ENCODE peak calls at places on chromosome 2, in eight cellular contexts. Y is smooth muscle cell of the brain vasculature; V is body of pancreas; G is stimulated activated CD8-positive, alpha-beta memory T cell treated with anti-CD3 and anti-CD28 coated beads, Interleukin-15, amount 100 ng/mL, for 24 hours; E is GM03348; M is activated naive CD4-positive, alpha-beta T cell; K is amniotic stem cell; Q is activated CD8-positive, alpha-beta memory T cell treated with anti-CD3 and anti-CD28 coated beads for 1 hour. A is an unnamed sample.

GRCh38 chr2:128090909-128091690 is at the start of gene UGGT1:
- DNase-seq in Y (peak; percentile 91), V (peak; percentile 96), G (peak; percentile 73), E (peak; percentile 97), M (peak; percentile 69), K (peak; percentile 87), Q (peak; percentile 76), A (peak; percentile 93)

GRCh38 chr2:173390036-173390435 is 35.4 kb downstream of the CDCA7 start:
- DNase-seq in Y (no peak), V (no peak), G (no peak), E (no peak), M (no peak), K (no peak), Q (no peak), A (no peak)

GRCh38 chr2:232524771-232525170 is 1.2 kb upstream of the CHRND start:
- DNase-seq in Y (no peak), V (no peak), G (no peak), E (no peak), M (no peak), K (no peak), Q (no peak), A (no peak)

GRCh38 chr2:161136696-161137324 is 23.4 kb upstream of the TANK start:
- DNase-seq in Y (no peak), V (no peak), G (no peak), E (no peak), M (no peak), K (no peak), Q (no peak), A (no peak)

GRCh38 chr2:6445156-6445555 is 420.6 kb downstream of the CMPK2 start:
- DNase-seq in Y (no peak), V (no peak), G (no peak), E (no peak), M (no peak), K (no peak), Q (no peak), A (no peak)

GRCh38 chr2:121888189-121888557 is 132.7 kb downstream of the TSN start:
- DNase-seq in Y (no peak), V (no peak), G (no peak), E (no peak), M (no peak), K (no peak), Q (no peak), A (no peak)

GRCh38 chr2:29010946-29011649 is 30.0 kb downstream of the TOGARAM2 start:
- DNase-seq in Y (peak; percentile 83), V (no peak), G (no peak), E (no peak), M (no peak), K (no peak), Q (no peak), A (no peak)

GRCh38 chr2:12045864-12046291 is 299.4 kb downstream of the LPIN1 start:
- DNase-seq in Y (no peak), V (no peak), G (no peak), E (no peak), M (no peak), K (no peak), Q (no peak), A (no peak)

GRCh38 chr2:80655265-80655664 is 350.7 kb upstream of the LRRTM1 start:
- DNase-seq in Y (no peak), V (no peak), G (no peak), E (no peak), M (no peak), K (no peak), Q (no peak), A (no peak)

GRCh38 chr2:199503148-199503547 is 45.4 kb upstream of the SATB2 start:
- DNase-seq in Y (no peak), V (no peak), G (no peak), E (no peak), M (no peak), K (no peak), Q (no peak), A (no peak)

GRCh38 chr2:56184500-56184996 is 758 bp downstream of the CCDC85A start:
- DNase-seq in Y (no peak), V (peak; percentile 29), G (no peak), E (peak; percentile 47), M (no peak), K (no peak), Q (no peak), A (no peak)

GRCh38 chr2:203858176-203858575 is 9.4 kb upstream of the CTLA4 start:
- DNase-seq in Y (no peak), V (no peak), G (no peak), E (no peak), M (no peak), K (no peak), Q (no peak), A (no peak)

GRCh38 chr2:239946570-239947311 is 78.4 kb downstream of the NDUFA10 start:
- DNase-seq in Y (no peak), V (peak; percentile 6), G (no peak), E (no peak), M (no peak), K (no peak), Q (no peak), A (no peak)

GRCh38 chr2:200599206-200599605 is 13.4 kb downstream of the AOX1 start:
- DNase-seq in Y (no peak), V (no peak), G (no peak), E (no peak), M (no peak), K (no peak), Q (no peak), A (no peak)

GRCh38 chr2:160918909-160919503 is 241.2 kb upstream of the TANK start:
- DNase-seq in Y (no peak), V (peak; percentile 35), G (no peak), E (no peak), M (no peak), K (no peak), Q (no peak), A (peak; percentile 8)

GRCh38 chr2:232689152-232689910 is 7.8 kb upstream of the GIGYF2 start:
- DNase-seq in Y (peak; percentile 43), V (peak; percentile 57), G (no peak), E (no peak), M (no peak), K (no peak), Q (no peak), A (no peak)

GRCh38 chr2:217105733-217106649 is 246.1 kb upstream of the TNP1 start:
- DNase-seq in Y (no peak), V (no peak), G (no peak), E (peak; percentile 71), M (no peak), K (peak; percentile 85), Q (no peak), A (no peak)

GRCh38 chr2:205722538-205722878 is 40.2 kb downstream of the NRP2 start:
- DNase-seq in Y (no peak), V (no peak), G (no peak), E (no peak), M (no peak), K (no peak), Q (no peak), A (no peak)